ENCODE peak calls at places on chromosomes 1 and 21, in eight cellular contexts. One of them, this sample, is unnamed.

GRCh38 chr1:245074232-245074747 is 80.5 kb upstream of the KIF26B start:
- DNase-seq in lung: no peak
- DNase-seq in body of pancreas: no peak
- DNase-seq in lower leg skin: no peak
- DNase-seq in dorsolateral prefrontal cortex: no peak
- DNase-seq in tibial nerve: no peak
- DNase-seq in tibial artery: no peak
- DNase-seq in stomach: no peak
- DNase-seq in this sample: no peak

GRCh38 chr21:25891596-25891995 is 156.8 kb downstream of the GABPA start:
- DNase-seq in dorsolateral prefrontal cortex: no peak
- DNase-seq in stomach: no peak
- DNase-seq in tibial nerve: no peak
- DNase-seq in lower leg skin: no peak
- DNase-seq in lung: no peak
- DNase-seq in tibial artery: no peak
- DNase-seq in body of pancreas: no peak
- DNase-seq in this sample: no peak

GRCh38 chr1:205709059-205709398 is 28.7 kb upstream of the SLC45A3 start:
- DNase-seq in lung: no peak
- DNase-seq in lower leg skin: no peak
- DNase-seq in body of pancreas: no peak
- DNase-seq in stomach: no peak
- DNase-seq in tibial artery: no peak
- DNase-seq in dorsolateral prefrontal cortex: no peak
- DNase-seq in tibial nerve: no peak
- DNase-seq in this sample: no peak

GRCh38 chr1:228174482-228175315 is 9.1 kb downstream of the IBA57 start:
- DNase-seq in lower leg skin: peak
- DNase-seq in dorsolateral prefrontal cortex: no peak
- DNase-seq in stomach: no peak
- DNase-seq in body of pancreas: no peak
- DNase-seq in tibial nerve: no peak
- DNase-seq in lung: no peak
- DNase-seq in tibial artery: peak
- DNase-seq in this sample: no peak

GRCh38 chr1:27970401-27970800 is 10.6 kb downstream of the XKR8 start:
- DNase-seq in tibial artery: no peak
- DNase-seq in lung: no peak
- DNase-seq in dorsolateral prefrontal cortex: no peak
- DNase-seq in stomach: no peak
- DNase-seq in tibial nerve: no peak
- DNase-seq in lower leg skin: no peak
- DNase-seq in body of pancreas: peak
- DNase-seq in this sample: peak

GRCh38 chr21:35258521-35258920 is 209.4 kb upstream of the RUNX1 start:
- DNase-seq in dorsolateral prefrontal cortex: no peak
- DNase-seq in lung: no peak
- DNase-seq in tibial nerve: no peak
- DNase-seq in body of pancreas: no peak
- DNase-seq in stomach: no peak
- DNase-seq in lower leg skin: no peak
- DNase-seq in tibial artery: no peak
- DNase-seq in this sample: no peak

GRCh38 chr1:217586586-217586985 is 44.3 kb downstream of the GPATCH2 start:
- DNase-seq in tibial artery: no peak
- DNase-seq in lung: no peak
- DNase-seq in stomach: no peak
- DNase-seq in dorsolateral prefrontal cortex: no peak
- DNase-seq in tibial nerve: no peak
- DNase-seq in lower leg skin: no peak
- DNase-seq in body of pancreas: no peak
- DNase-seq in this sample: no peak

GRCh38 chr1:161958425-161958824 is 65.2 kb downstream of the OLFML2B start:
- DNase-seq in body of pancreas: no peak
- DNase-seq in dorsolateral prefrontal cortex: no peak
- DNase-seq in stomach: no peak
- DNase-seq in tibial artery: no peak
- DNase-seq in tibial nerve: no peak
- DNase-seq in lung: no peak
- DNase-seq in lower leg skin: no peak
- DNase-seq in this sample: no peak

GRCh38 chr1:94325379-94326302 is 88.3 kb upstream of the ARHGAP29 start:
- DNase-seq in stomach: no peak
- DNase-seq in body of pancreas: peak
- DNase-seq in lower leg skin: no peak
- DNase-seq in tibial artery: no peak
- DNase-seq in lung: no peak
- DNase-seq in tibial nerve: no peak
- DNase-seq in dorsolateral prefrontal cortex: no peak
- DNase-seq in this sample: peak

GRCh38 chr1:10271869-10272268 is 61.5 kb downstream of the KIF1B start:
- DNase-seq in body of pancreas: no peak
- DNase-seq in lung: no peak
- DNase-seq in stomach: no peak
- DNase-seq in tibial nerve: no peak
- DNase-seq in lower leg skin: no peak
- DNase-seq in tibial artery: no peak
- DNase-seq in dorsolateral prefrontal cortex: no peak
- DNase-seq in this sample: no peak

GRCh38 chr21:37594472-37594951 is 227.9 kb downstream of the DYRK1A start:
- DNase-seq in tibial nerve: no peak
- DNase-seq in tibial artery: no peak
- DNase-seq in lung: no peak
- DNase-seq in lower leg skin: no peak
- DNase-seq in dorsolateral prefrontal cortex: no peak
- DNase-seq in body of pancreas: no peak
- DNase-seq in stomach: no peak
- DNase-seq in this sample: no peak

GRCh38 chr1:145847827-145848226 is 2.4 kb downstream of the NUDT17 start:
- DNase-seq in dorsolateral prefrontal cortex: no peak
- DNase-seq in lower leg skin: no peak
- DNase-seq in tibial nerve: no peak
- DNase-seq in stomach: no peak
- DNase-seq in body of pancreas: no peak
- DNase-seq in tibial artery: no peak
- DNase-seq in lung: no peak
- DNase-seq in this sample: no peak

GRCh38 chr1:145846191-145846590 is 761 bp downstream of the NUDT17 start:
- DNase-seq in tibial nerve: no peak
- DNase-seq in dorsolateral prefrontal cortex: no peak
- DNase-seq in body of pancreas: no peak
- DNase-seq in lower leg skin: no peak
- DNase-seq in lung: no peak
- DNase-seq in tibial artery: no peak
- DNase-seq in stomach: no peak
- DNase-seq in this sample: no peak

GRCh38 chr1:145845514-145846161 is at the start of gene NUDT17:
- DNase-seq in tibial artery: peak
- DNase-seq in body of pancreas: peak
- DNase-seq in lung: peak
- DNase-seq in stomach: peak
- DNase-seq in tibial nerve: peak
- DNase-seq in lower leg skin: peak
- DNase-seq in dorsolateral prefrontal cortex: peak
- DNase-seq in this sample: no peak

GRCh38 chr1:145845144-145845513 is 301 bp upstream of the NUDT17 start:
- DNase-seq in lung: no peak
- DNase-seq in stomach: no peak
- DNase-seq in tibial nerve: no peak
- DNase-seq in lower leg skin: no peak
- DNase-seq in body of pancreas: no peak
- DNase-seq in tibial artery: no peak
- DNase-seq in dorsolateral prefrontal cortex: no peak
- DNase-seq in this sample: no peak

GRCh38 chr1:145849356-145850165 is 4.1 kb downstream of the NUDT17 start:
- DNase-seq in dorsolateral prefrontal cortex: no peak
- DNase-seq in tibial nerve: no peak
- DNase-seq in lower leg skin: no peak
- DNase-seq in stomach: no peak
- DNase-seq in lung: peak
- DNase-seq in body of pancreas: no peak
- DNase-seq in tibial artery: no peak
- DNase-seq in this sample: no peak
- TF ChIP-seq CTCF in dorsolateral prefrontal cortex: no peak
- TF ChIP-seq CTCF in tibial nerve: no peak
- TF ChIP-seq CTCF in lower leg skin: no peak
- TF ChIP-seq CTCF in stomach: no peak
- TF ChIP-seq CTCF in lung: no peak
- TF ChIP-seq CTCF in body of pancreas: no peak
- TF ChIP-seq CTCF in tibial artery: no peak
- TF ChIP-seq CTCF in this sample: peak

GRCh38 chr1:23728997-23729390 is 14.3 kb upstream of the ELOA start:
- DNase-seq in lung: no peak
- DNase-seq in body of pancreas: no peak
- DNase-seq in tibial nerve: no peak
- DNase-seq in lower leg skin: peak
- DNase-seq in dorsolateral prefrontal cortex: no peak
- DNase-seq in stomach: no peak
- DNase-seq in tibial artery: no peak
- DNase-seq in this sample: no peak

GRCh38 chr1:23727362-23727811 is 15.9 kb upstream of the ELOA start:
- DNase-seq in tibial artery: peak
- DNase-seq in tibial nerve: peak
- DNase-seq in dorsolateral prefrontal cortex: no peak
- DNase-seq in stomach: peak
- DNase-seq in lower leg skin: peak
- DNase-seq in lung: peak
- DNase-seq in body of pancreas: peak
- DNase-seq in this sample: peak

GRCh38 chr1:23736437-23737134 is 6.7 kb upstream of the ELOA start:
- DNase-seq in tibial artery: no peak
- DNase-seq in dorsolateral prefrontal cortex: no peak
- DNase-seq in stomach: no peak
- DNase-seq in tibial nerve: no peak
- DNase-seq in lung: no peak
- DNase-seq in body of pancreas: no peak
- DNase-seq in lower leg skin: no peak
- DNase-seq in this sample: no peak

GRCh38 chr1:23726669-23727068 is 16.6 kb upstream of the ELOA start:
- DNase-seq in tibial artery: no peak
- DNase-seq in dorsolateral prefrontal cortex: no peak
- DNase-seq in tibial nerve: no peak
- DNase-seq in body of pancreas: no peak
- DNase-seq in lower leg skin: peak
- DNase-seq in lung: no peak
- DNase-seq in stomach: no peak
- DNase-seq in this sample: no peak

GRCh38 chr1:23732363-23733224 is 10.7 kb upstream of the ELOA start:
- DNase-seq in tibial artery: no peak
- DNase-seq in lower leg skin: peak
- DNase-seq in body of pancreas: no peak
- DNase-seq in dorsolateral prefrontal cortex: no peak
- DNase-seq in lung: no peak
- DNase-seq in stomach: no peak
- DNase-seq in tibial nerve: no peak
- DNase-seq in this sample: no peak
- H3K4me3 ChIP-seq in tibial artery: no peak
- H3K4me3 ChIP-seq in lower leg skin: no peak
- H3K4me3 ChIP-seq in body of pancreas: no peak
- H3K4me3 ChIP-seq in dorsolateral prefrontal cortex: no peak
- H3K4me3 ChIP-seq in lung: no peak
- H3K4me3 ChIP-seq in stomach: no peak
- H3K4me3 ChIP-seq in tibial nerve: no peak
- H3K4me3 ChIP-seq in this sample: no peak

DNA sequence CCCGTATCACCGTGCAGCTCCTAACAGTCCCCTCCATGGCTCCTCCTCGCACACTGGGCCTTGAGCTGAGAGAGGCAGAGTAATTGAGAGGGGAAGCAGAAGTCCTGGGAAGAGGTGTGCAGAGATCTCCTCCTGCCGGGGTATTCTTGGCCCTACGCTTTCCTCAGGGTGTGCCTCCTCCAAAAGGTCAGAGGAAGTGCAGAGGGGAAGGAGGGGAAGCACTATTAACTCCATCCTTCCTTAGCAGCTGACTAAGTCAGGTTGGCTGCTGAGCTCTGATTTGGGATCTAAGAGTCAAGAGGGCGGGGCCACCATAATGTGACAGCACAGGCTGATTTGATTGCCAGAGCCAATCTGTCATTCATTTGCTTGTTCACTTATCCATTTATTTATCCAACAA is 12.3 kb downstream of the ATP2B4 start:
- DNase-seq in tibial nerve: no peak
- DNase-seq in lung: peak
- DNase-seq in body of pancreas: no peak
- DNase-seq in tibial artery: no peak
- DNase-seq in stomach: no peak
- DNase-seq in lower leg skin: no peak
- DNase-seq in dorsolateral prefrontal cortex: no peak
- DNase-seq in this sample: no peak
- TF ChIP-seq CTCF in tibial nerve: no peak
- TF ChIP-seq CTCF in lung: no peak
- TF ChIP-seq CTCF in body of pancreas: no peak
- TF ChIP-seq CTCF in tibial artery: no peak
- TF ChIP-seq CTCF in stomach: no peak
- TF ChIP-seq CTCF in lower leg skin: no peak
- TF ChIP-seq CTCF in dorsolateral prefrontal cortex: no peak
- TF ChIP-seq CTCF in this sample: no peak

GRCh38 chr1:116666090-116666489 is 1.4 kb downstream of the IGSF3 start:
- DNase-seq in tibial nerve: no peak
- DNase-seq in tibial artery: no peak
- DNase-seq in body of pancreas: no peak
- DNase-seq in stomach: no peak
- DNase-seq in lung: no peak
- DNase-seq in dorsolateral prefrontal cortex: no peak
- DNase-seq in lower leg skin: no peak
- DNase-seq in this sample: no peak

GRCh38 chr1:116667577-116668105 is at the start of gene IGSF3:
- DNase-seq in tibial nerve: peak
- DNase-seq in stomach: peak
- DNase-seq in lung: peak
- DNase-seq in lower leg skin: peak
- DNase-seq in dorsolateral prefrontal cortex: no peak
- DNase-seq in body of pancreas: peak
- DNase-seq in tibial artery: peak
- DNase-seq in this sample: no peak

GRCh38 chr1:116665001-116665400 is 2.5 kb downstream of the IGSF3 start:
- DNase-seq in tibial nerve: no peak
- DNase-seq in stomach: no peak
- DNase-seq in lung: no peak
- DNase-seq in tibial artery: no peak
- DNase-seq in dorsolateral prefrontal cortex: no peak
- DNase-seq in body of pancreas: no peak
- DNase-seq in lower leg skin: peak
- DNase-seq in this sample: no peak

GRCh38 chr1:116666747-116667576 is 571 bp downstream of the IGSF3 start:
- DNase-seq in tibial nerve: no peak
- DNase-seq in stomach: peak
- DNase-seq in lung: no peak
- DNase-seq in lower leg skin: no peak
- DNase-seq in body of pancreas: no peak
- DNase-seq in tibial artery: no peak
- DNase-seq in dorsolateral prefrontal cortex: no peak
- DNase-seq in this sample: no peak

GRCh38 chr1:116668277-116668676 is 744 bp upstream of the IGSF3 start:
- DNase-seq in lower leg skin: no peak
- DNase-seq in tibial nerve: no peak
- DNase-seq in body of pancreas: no peak
- DNase-seq in dorsolateral prefrontal cortex: no peak
- DNase-seq in lung: no peak
- DNase-seq in tibial artery: no peak
- DNase-seq in stomach: no peak
- DNase-seq in this sample: no peak
- H3K4me3 ChIP-seq in lower leg skin: no peak
- H3K4me3 ChIP-seq in tibial nerve: peak
- H3K4me3 ChIP-seq in body of pancreas: no peak
- H3K4me3 ChIP-seq in dorsolateral prefrontal cortex: peak
- H3K4me3 ChIP-seq in lung: no peak
- H3K4me3 ChIP-seq in tibial artery: no peak
- H3K4me3 ChIP-seq in stomach: no peak
- H3K4me3 ChIP-seq in this sample: no peak

This sample was measured in AG09309.